ENCODE peak calls at places on chromosome 18, in five cellular contexts. O is A549; I is stimulated activated CD4-positive, alpha-beta T cell treated with anti-CD3 and anti-CD28 coated beads, Interleukin-4, amount 100 ng/mL, for 1 hour; M is CD8-positive, alpha-beta T cell; G is T-helper 2 cell. N is an unnamed sample.

GRCh38 chr18:62179213-62179612 is 7.6 kb downstream of the PIGN start:
- DNase-seq in O (no peak), I (no peak), M (no peak), G (no peak), N (no peak)

GRCh38 chr18:62249478-62250097 is 62.5 kb downstream of the RELCH start:
- DNase-seq in O (peak; percentile 80), I (peak; percentile 69), M (peak; percentile 78), G (peak; percentile 78), N (peak; percentile 39)

GRCh38 chr18:63319383-63320040 is at the start of gene BCL2:
- DNase-seq in O (peak; percentile 18), I (no peak), M (peak; percentile 67), G (peak; percentile 64), N (no peak)

GRCh38 chr18:74652392-74652988 is 54.8 kb downstream of the ZNF407 start:
- DNase-seq in O (peak; percentile 22), I (no peak), M (no peak), G (peak; percentile 48), N (no peak)

GRCh38 chr18:65610939-65611338 is 139.9 kb upstream of the CDH7 start:
- DNase-seq in O (no peak), I (no peak), M (no peak), G (no peak), N (no peak)

GRCh38 chr18:58196164-58196563 is 152.1 kb downstream of the NEDD4L start:
- DNase-seq in O (no peak), I (no peak), M (no peak), G (no peak), N (no peak)

GRCh38 chr18:213505-213904 is 54.3 kb downstream of the THOC1 start:
- DNase-seq in O (no peak), I (no peak), M (no peak), G (no peak), N (no peak)

GRCh38 chr18:13217466-13217961 is 1.0 kb upstream of the LDLRAD4 start:
- DNase-seq in O (peak; percentile 39), I (peak; percentile 64), M (peak; percentile 60), G (peak; percentile 65), N (peak; percentile 58)

GRCh38 chr18:59813942-59814341 is 85.9 kb upstream of the PMAIP1 start:
- DNase-seq in O (no peak), I (no peak), M (no peak), G (no peak), N (no peak)

GRCh38 chr18:47746615-47747014 is 183.8 kb downstream of the SMAD2 start:
- DNase-seq in O (no peak), I (no peak), M (no peak), G (no peak), N (no peak)

GRCh38 chr18:49050462-49050861 is 99.7 kb upstream of the SMAD7 start:
- DNase-seq in O (no peak), I (no peak), M (no peak), G (no peak), N (no peak)

GRCh38 chr18:78087338-78087737 is 837.7 kb downstream of the GALR1 start:
- DNase-seq in O (no peak), I (no peak), M (no peak), G (no peak), N (no peak)

GRCh38 chr18:57921708-57922107 is 118.6 kb upstream of the ATP8B1 start:
- DNase-seq in O (no peak), I (no peak), M (no peak), G (no peak), N (no peak)

GRCh38 chr18:64097497-64097896 is 51.4 kb downstream of the LINC00305 start:
- DNase-seq in O (no peak), I (no peak), M (no peak), G (no peak), N (no peak)

GRCh38 chr18:79870369-79871025 is 72.8 kb downstream of the KCNG2 start:
- DNase-seq in O (no peak), I (no peak), M (no peak), G (no peak), N (no peak)

GRCh38 chr18:25066536-25066935 is 285.4 kb downstream of the ZNF521 start:
- DNase-seq in O (no peak), I (no peak), M (no peak), G (no peak), N (no peak)

GRCh38 chr18:54923339-54923956 is 35.8 kb downstream of the CCDC68 start:
- DNase-seq in O (no peak), I (no peak), M (no peak), G (no peak), N (no peak)

GRCh38 chr18:48729421-48729820 is 190.6 kb downstream of the CTIF start:
- DNase-seq in O (no peak), I (no peak), M (no peak), G (no peak), N (no peak)

GRCh38 chr18:710418-711300 is 1.8 kb downstream of the ENOSF1 start:
- DNase-seq in O (no peak), I (no peak), M (no peak), G (no peak), N (no peak)

GRCh38 chr18:61988100-61988499 is 95.3 kb upstream of the RNF152 start:
- DNase-seq in O (no peak), I (no peak), M (no peak), G (no peak), N (no peak)

GRCh38 chr18:2466978-2467377 is 104.3 kb downstream of the METTL4 start:
- DNase-seq in O (no peak), I (no peak), M (no peak), G (no peak), N (no peak)

GRCh38 chr18:79047556-79048244 is 21.5 kb upstream of the ATP9B start:
- DNase-seq in O (no peak), I (no peak), M (peak; percentile 36), G (no peak), N (no peak)

GRCh38 chr18:72652990-72653593 is 109.0 kb upstream of the CBLN2 start:
- DNase-seq in O (peak; percentile 43), I (peak; percentile 22), M (no peak), G (peak; percentile 35), N (no peak)

GRCh38 chr18:51236225-51236624 is 38.7 kb upstream of the MEX3C start:
- DNase-seq in O (peak; percentile 76), I (no peak), M (no peak), G (peak; percentile 3), N (no peak)